ENCODE peak calls at places on chromosomes 2 and 18, in six cellular contexts. C is SK-N-SH, Z is HepG2, B is HCT116, O is GM12878, X is K562. D is an unnamed sample.

GRCh38 chr2:180359522-180360282 is 352.6 kb upstream of the CWC22 start:
- DNase-seq in C (no peak), Z (no peak), B (peak; percentile 8), O (peak; percentile 64), X (no peak), D (no peak)

GRCh38 chr18:46311491-46311890 is 207.3 kb downstream of the HAUS1 start:
- DNase-seq in C (no peak), Z (no peak), B (no peak), O (no peak), X (no peak), D (no peak)

GRCh38 chr18:30787410-30787809 is 255.1 kb downstream of the DSC3 start:
- DNase-seq in C (no peak), Z (no peak), B (no peak), O (no peak), X (no peak), D (no peak)

GRCh38 chr2:174704647-174705046 is 59.6 kb downstream of the CHRNA1 start:
- DNase-seq in C (no peak), Z (no peak), B (no peak), O (no peak), X (no peak), D (no peak)

GRCh38 chr2:71919701-71920100 is 228.0 kb downstream of the CYP26B1 start:
- DNase-seq in C (no peak), Z (no peak), B (no peak), O (no peak), X (no peak), D (no peak)

GRCh38 chr2:149857344-149857743 is 269.8 kb upstream of the MMADHC start:
- DNase-seq in C (no peak), Z (no peak), B (no peak), O (no peak), X (no peak), D (peak; percentile 45)

GRCh38 chr2:9941196-9941995 is 10.1 kb upstream of the GRHL1 start:
- DNase-seq in C (no peak), Z (peak; percentile 84), B (no peak), O (no peak), X (peak; percentile 32), D (no peak)

GRCh38 chr18:45962461-45962860 is 4.7 kb downstream of the EPG5 start:
- DNase-seq in C (no peak), Z (peak; percentile 45), B (no peak), O (peak; percentile 30), X (no peak), D (no peak)

GRCh38 chr2:161232571-161232970 is 72.3 kb downstream of the TANK start:
- DNase-seq in C (no peak), Z (no peak), B (no peak), O (no peak), X (no peak), D (no peak)

GRCh38 chr2:26011990-26012856 is 21.7 kb upstream of the RAB10 start:
- DNase-seq in C (no peak), Z (peak; percentile 94), B (peak; percentile 92), O (no peak), X (peak; percentile 39), D (peak; percentile 39)

GRCh38 chr2:26478366-26478765 is 442 bp upstream of the OTOF start:
- DNase-seq in C (no peak), Z (no peak), B (no peak), O (no peak), X (no peak), D (no peak)

GRCh38 chr18:68714356-68714706 is 577 bp downstream of the TMX3 start:
- DNase-seq in C (peak; percentile 56), Z (peak; percentile 4), B (no peak), O (no peak), X (peak; percentile 12), D (peak; percentile 55)

GRCh38 chr18:70354080-70354479 is 65.2 kb downstream of the SOCS6 start:
- DNase-seq in C (no peak), Z (no peak), B (no peak), O (no peak), X (no peak), D (no peak)

GRCh38 chr2:175004980-175005832 is at the start of gene CHN1:
- DNase-seq in C (peak; percentile 95), Z (peak; percentile 66), B (no peak), O (no peak), X (peak; percentile 73), D (peak; percentile 85)

GRCh38 chr2:64283641-64284371 is 139.6 kb upstream of the PELI1 start:
- DNase-seq in C (no peak), Z (no peak), B (no peak), O (peak; percentile 53), X (no peak), D (peak; percentile 22)

GRCh38 chr2:222952204-222952603 is 91.4 kb downstream of the ACSL3 start:
- DNase-seq in C (no peak), Z (no peak), B (no peak), O (no peak), X (no peak), D (no peak)

GRCh38 chr2:120132190-120132589 is 91.0 kb downstream of the TMEM185B start:
- DNase-seq in C (peak; percentile 36), Z (no peak), B (no peak), O (no peak), X (no peak), D (peak; percentile 94)

GRCh38 chr2:239201531-239201876 is 199.3 kb downstream of the HDAC4 start:
- DNase-seq in C (no peak), Z (no peak), B (no peak), O (no peak), X (no peak), D (no peak)

GRCh38 chr2:239202343-239202742 is 198.5 kb downstream of the HDAC4 start:
- DNase-seq in C (no peak), Z (no peak), B (no peak), O (no peak), X (no peak), D (no peak)

GRCh38 chr2:239203443-239204142 is 197.2 kb downstream of the HDAC4 start:
- DNase-seq in C (no peak), Z (no peak), B (no peak), O (no peak), X (no peak), D (no peak)

GRCh38 chr2:239201884-239202283 is 198.9 kb downstream of the HDAC4 start:
- DNase-seq in C (no peak), Z (no peak), B (no peak), O (no peak), X (no peak), D (no peak)

DNA sequence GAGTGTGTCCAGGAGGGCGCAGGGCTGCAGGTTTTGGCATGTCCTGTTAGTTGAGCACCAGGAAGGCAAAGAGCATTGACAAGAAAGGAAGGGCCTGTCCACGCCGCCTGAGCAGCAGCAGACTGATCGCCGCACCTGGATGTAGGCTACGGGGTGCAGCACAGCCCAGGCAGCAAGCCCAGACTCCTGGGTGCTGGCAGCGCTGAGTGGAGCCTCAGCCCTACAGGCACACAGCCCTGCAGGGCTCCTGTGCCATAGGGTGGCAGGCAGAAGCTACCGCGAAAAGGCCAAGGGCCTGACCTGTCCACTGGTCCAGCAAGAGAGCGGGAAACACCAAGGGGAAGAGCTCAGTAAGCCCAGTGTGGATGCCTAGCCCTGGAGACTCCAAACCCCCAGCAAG is 198.0 kb downstream of the HDAC4 start:
- DNase-seq in C (no peak), Z (no peak), B (no peak), O (no peak), X (no peak), D (no peak)
- H3K4me1 ChIP-seq in C (no peaks in the 10 kb centered on the region), Z (no peaks in the 10 kb centered on the region), B (peaks cover 11% of the 10 kb centered on the region), O (no peaks in the 10 kb centered on the region), X (no peaks in the 10 kb centered on the region), D (no peaks in the 10 kb centered on the region)

GRCh38 chr18:6327895-6328623 is 86.7 kb downstream of the L3MBTL4 start:
- DNase-seq in C (no peak), Z (peak; percentile 30), B (no peak), O (no peak), X (no peak), D (no peak)

GRCh38 chr18:6328624-6329016 is 86.1 kb downstream of the L3MBTL4 start:
- DNase-seq in C (no peak), Z (no peak), B (no peak), O (no peak), X (no peak), D (no peak)

GRCh38 chr18:6326566-6326965 is 88.1 kb downstream of the L3MBTL4 start:
- DNase-seq in C (no peak), Z (no peak), B (no peak), O (no peak), X (no peak), D (no peak)

GRCh38 chr18:6327485-6327884 is 87.2 kb downstream of the L3MBTL4 start:
- DNase-seq in C (no peak), Z (no peak), B (no peak), O (no peak), X (no peak), D (no peak)

DNA sequence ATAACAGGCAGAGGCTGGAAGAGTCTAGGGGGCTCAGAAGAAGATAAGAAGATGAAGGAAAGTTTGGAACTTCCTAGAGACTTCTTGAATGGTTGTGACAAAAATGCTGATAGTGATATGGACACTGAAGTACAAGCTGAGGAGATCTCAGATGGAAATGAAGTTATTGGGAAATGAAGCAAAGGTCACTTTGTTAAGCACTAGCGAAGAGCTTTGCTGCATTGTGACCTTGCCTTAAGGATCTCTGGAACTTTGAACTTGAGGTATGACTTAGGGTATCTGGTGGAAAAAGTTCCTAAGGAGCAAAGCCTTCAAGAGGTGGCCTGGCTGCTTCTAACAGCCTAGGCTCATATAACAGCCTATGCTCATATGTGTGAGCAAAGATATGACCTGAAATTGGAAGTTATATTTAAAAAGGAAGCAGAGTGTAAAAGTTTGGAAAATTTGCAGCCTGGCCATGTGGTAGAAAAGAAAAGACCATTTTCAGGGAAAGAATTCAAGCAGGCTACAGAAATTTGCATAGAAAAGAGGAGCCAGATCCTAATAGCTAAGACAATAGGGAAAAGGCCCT is 91.3 kb downstream of the L3MBTL4 start:
- DNase-seq in C (no peak), Z (no peak), B (no peak), O (no peak), X (no peak), D (no peak)
- TF ChIP-seq POLR2AphosphoS5 in C (no peak), Z (no peak), B (no peak), O (no peak), X (no peak), D (no peak)

GRCh38 chr2:100959225-100959880 is 42.7 kb upstream of the RPL31 start:
- DNase-seq in C (no peak), Z (no peak), B (no peak), O (no peak), X (no peak), D (peak; percentile 80)
- TF ChIP-seq MAX in C (no peak), Z (no peak), B (no peak), O (no peak), X (no peak), D (no peak)

DNA sequence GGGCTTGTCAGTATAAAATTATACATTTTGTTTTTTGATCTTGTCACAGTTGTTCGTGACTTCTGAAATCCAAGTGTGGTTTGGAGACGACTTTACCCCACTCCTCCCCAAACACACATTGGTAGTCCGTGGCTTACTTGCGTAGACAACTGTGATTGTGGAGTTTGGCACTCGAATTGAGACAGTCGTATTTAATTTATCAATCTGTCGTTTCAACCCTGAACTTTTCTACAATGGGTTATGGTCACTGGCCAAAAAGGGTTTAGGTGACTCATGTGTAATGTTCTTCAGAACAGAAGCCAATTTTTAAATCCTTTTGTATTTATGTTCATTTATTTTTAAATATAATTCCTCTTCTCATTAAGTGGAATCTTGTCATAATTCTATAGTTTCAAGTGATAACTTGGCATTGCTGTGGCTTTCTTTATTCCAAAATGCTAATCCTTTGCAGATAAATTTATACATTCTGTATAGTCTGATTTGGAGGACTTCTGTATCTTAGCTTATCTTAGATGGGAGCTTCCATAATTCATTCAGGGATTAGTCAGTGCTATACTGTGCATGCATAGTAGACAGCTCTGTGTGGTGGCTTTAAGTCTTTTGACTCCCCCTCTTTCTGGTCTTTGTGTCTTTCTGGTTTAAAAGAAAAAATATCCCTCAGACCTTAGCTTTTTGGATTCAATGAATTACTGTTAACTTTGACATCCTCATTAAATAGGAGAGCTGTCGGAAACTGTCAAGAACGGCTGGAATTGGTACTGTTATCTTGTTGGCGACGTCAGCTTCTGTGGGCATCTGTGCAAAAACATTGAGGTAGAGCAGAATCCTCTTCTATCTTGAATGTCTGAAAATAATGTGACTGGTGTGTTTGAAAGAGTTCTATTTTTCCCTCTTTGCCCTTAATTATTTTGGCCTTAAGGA is 130.2 kb downstream of the SPTBN1 start:
- DNase-seq in C (no peak), Z (no peak), B (no peak), O (no peak), X (no peak), D (peak; percentile 87)
- H3K4me1 ChIP-seq in C (peaks cover 46% of the 10 kb centered on the region), Z (peaks cover 100% of the 10 kb centered on the region), B (no peaks in the 10 kb centered on the region), O (peaks cover 67% of the 10 kb centered on the region), X (peaks cover 15% of the 10 kb centered on the region), D (peaks cover 69% of the 10 kb centered on the region)

D was measured in endothelial cell of umbilical vein.